ENCODE peak calls at places on chromosome 15, in ten cellular contexts. One of them, this sample, is unnamed.

GRCh38 chr15:47184405-47185221 is 532.7 kb upstream of the SEMA6D start:
- DNase-seq in MM.1S: peak; percentile 31
- DNase-seq in psoas muscle: no peak
- DNase-seq in astrocyte of the cerebellum: no peak
- DNase-seq in cardiac fibroblast: peak; percentile 7
- DNase-seq in heart right ventricle: no peak
- DNase-seq in Peyer's patch: peak; percentile 43
- DNase-seq in HCT116: no peak
- DNase-seq in left ventricle myocardium inferior: peak; percentile 17
- DNase-seq in breast epithelium: no peak
- DNase-seq in this sample: peak; percentile 61

GRCh38 chr15:67501177-67501835 is 19.6 kb upstream of the C15orf61 start:
- DNase-seq in cardiac fibroblast: peak; percentile 60
- DNase-seq in left ventricle myocardium inferior: no peak
- DNase-seq in breast epithelium: no peak
- DNase-seq in heart right ventricle: no peak
- DNase-seq in astrocyte of the cerebellum: peak; percentile 33
- DNase-seq in MM.1S: no peak
- DNase-seq in HCT116: no peak
- DNase-seq in psoas muscle: no peak
- DNase-seq in Peyer's patch: no peak
- DNase-seq in this sample: no peak

GRCh38 chr15:97652700-97653167 is 307.8 kb upstream of the ARRDC4 start:
- DNase-seq in cardiac fibroblast: no peak
- DNase-seq in heart right ventricle: peak; percentile 11
- DNase-seq in left ventricle myocardium inferior: peak; percentile 19
- DNase-seq in HCT116: no peak
- DNase-seq in astrocyte of the cerebellum: no peak
- DNase-seq in Peyer's patch: peak; percentile 65
- DNase-seq in psoas muscle: peak; percentile 54
- DNase-seq in MM.1S: peak; percentile 10
- DNase-seq in breast epithelium: no peak
- DNase-seq in this sample: no peak

GRCh38 chr15:45668386-45668785 is 33.6 kb downstream of the SQOR start:
- DNase-seq in psoas muscle: no peak
- DNase-seq in HCT116: no peak
- DNase-seq in Peyer's patch: no peak
- DNase-seq in MM.1S: no peak
- DNase-seq in cardiac fibroblast: no peak
- DNase-seq in left ventricle myocardium inferior: no peak
- DNase-seq in astrocyte of the cerebellum: no peak
- DNase-seq in breast epithelium: no peak
- DNase-seq in heart right ventricle: no peak
- DNase-seq in this sample: no peak

GRCh38 chr15:41610048-41610447 is 50.2 kb upstream of the MGA start:
- DNase-seq in cardiac fibroblast: no peak
- DNase-seq in HCT116: no peak
- DNase-seq in left ventricle myocardium inferior: no peak
- DNase-seq in psoas muscle: no peak
- DNase-seq in MM.1S: no peak
- DNase-seq in Peyer's patch: no peak
- DNase-seq in breast epithelium: no peak
- DNase-seq in heart right ventricle: no peak
- DNase-seq in astrocyte of the cerebellum: no peak
- DNase-seq in this sample: no peak

GRCh38 chr15:50767332-50767861 is 1.9 kb upstream of the SPPL2A start:
- DNase-seq in left ventricle myocardium inferior: peak; percentile 29
- DNase-seq in heart right ventricle: peak; percentile 56
- DNase-seq in HCT116: no peak
- DNase-seq in breast epithelium: no peak
- DNase-seq in psoas muscle: peak; percentile 87
- DNase-seq in astrocyte of the cerebellum: no peak
- DNase-seq in Peyer's patch: no peak
- DNase-seq in MM.1S: no peak
- DNase-seq in cardiac fibroblast: no peak
- DNase-seq in this sample: no peak

GRCh38 chr15:48177383-48177874 is 666 bp downstream of the MYEF2 start:
- DNase-seq in cardiac fibroblast: peak; percentile 19
- DNase-seq in HCT116: no peak
- DNase-seq in breast epithelium: no peak
- DNase-seq in left ventricle myocardium inferior: no peak
- DNase-seq in Peyer's patch: no peak
- DNase-seq in heart right ventricle: peak; percentile 9
- DNase-seq in psoas muscle: no peak
- DNase-seq in MM.1S: peak; percentile 30
- DNase-seq in astrocyte of the cerebellum: peak; percentile 39
- DNase-seq in this sample: no peak

GRCh38 chr15:69685524-69686452 is 233.2 kb downstream of the RPLP1 start:
- DNase-seq in Peyer's patch: no peak
- DNase-seq in astrocyte of the cerebellum: no peak
- DNase-seq in cardiac fibroblast: no peak
- DNase-seq in breast epithelium: no peak
- DNase-seq in HCT116: no peak
- DNase-seq in psoas muscle: no peak
- DNase-seq in MM.1S: no peak
- DNase-seq in heart right ventricle: no peak
- DNase-seq in left ventricle myocardium inferior: no peak
- DNase-seq in this sample: no peak

GRCh38 chr15:48596841-48597240 is 48.7 kb downstream of the FBN1 start:
- DNase-seq in heart right ventricle: no peak
- DNase-seq in Peyer's patch: no peak
- DNase-seq in MM.1S: no peak
- DNase-seq in astrocyte of the cerebellum: no peak
- DNase-seq in cardiac fibroblast: no peak
- DNase-seq in psoas muscle: no peak
- DNase-seq in HCT116: no peak
- DNase-seq in breast epithelium: no peak
- DNase-seq in left ventricle myocardium inferior: no peak
- DNase-seq in this sample: no peak

GRCh38 chr15:68370768-68371151 is 61.2 kb downstream of the ITGA11 start:
- DNase-seq in cardiac fibroblast: no peak
- DNase-seq in HCT116: no peak
- DNase-seq in MM.1S: no peak
- DNase-seq in breast epithelium: no peak
- DNase-seq in heart right ventricle: no peak
- DNase-seq in psoas muscle: no peak
- DNase-seq in astrocyte of the cerebellum: no peak
- DNase-seq in left ventricle myocardium inferior: no peak
- DNase-seq in Peyer's patch: no peak
- DNase-seq in this sample: no peak

GRCh38 chr15:57253082-57253481 is 123.2 kb upstream of the CGNL1 start:
- DNase-seq in psoas muscle: no peak
- DNase-seq in cardiac fibroblast: no peak
- DNase-seq in breast epithelium: no peak
- DNase-seq in Peyer's patch: no peak
- DNase-seq in MM.1S: no peak
- DNase-seq in astrocyte of the cerebellum: no peak
- DNase-seq in HCT116: no peak
- DNase-seq in left ventricle myocardium inferior: no peak
- DNase-seq in heart right ventricle: no peak
- DNase-seq in this sample: no peak
- H3K4me3 ChIP-seq in psoas muscle: no peak overlapping the region
- H3K4me3 ChIP-seq in cardiac fibroblast: no peak overlapping the region
- H3K4me3 ChIP-seq in breast epithelium: no peak overlapping the region
- H3K4me3 ChIP-seq in Peyer's patch: no peak overlapping the region
- H3K4me3 ChIP-seq in MM.1S: no peak overlapping the region
- H3K4me3 ChIP-seq in astrocyte of the cerebellum: no peak overlapping the region
- H3K4me3 ChIP-seq in HCT116: no peak overlapping the region
- H3K4me3 ChIP-seq in left ventricle myocardium inferior: no peak overlapping the region
- H3K4me3 ChIP-seq in heart right ventricle: no peak overlapping the region
- H3K4me3 ChIP-seq in this sample: no peak overlapping the region

GRCh38 chr15:59925123-59925522 is 79.0 kb upstream of the FOXB1 start:
- DNase-seq in psoas muscle: no peak
- DNase-seq in breast epithelium: no peak
- DNase-seq in astrocyte of the cerebellum: no peak
- DNase-seq in heart right ventricle: no peak
- DNase-seq in Peyer's patch: no peak
- DNase-seq in HCT116: no peak
- DNase-seq in MM.1S: peak; percentile 68
- DNase-seq in left ventricle myocardium inferior: no peak
- DNase-seq in cardiac fibroblast: no peak
- DNase-seq in this sample: no peak

GRCh38 chr15:59923508-59923907 is 80.6 kb upstream of the FOXB1 start:
- DNase-seq in left ventricle myocardium inferior: no peak
- DNase-seq in HCT116: no peak
- DNase-seq in astrocyte of the cerebellum: no peak
- DNase-seq in psoas muscle: no peak
- DNase-seq in breast epithelium: no peak
- DNase-seq in MM.1S: no peak
- DNase-seq in Peyer's patch: no peak
- DNase-seq in heart right ventricle: no peak
- DNase-seq in cardiac fibroblast: no peak
- DNase-seq in this sample: no peak

GRCh38 chr15:59917504-59918157 is 86.5 kb upstream of the FOXB1 start:
- DNase-seq in HCT116: peak; percentile 22
- DNase-seq in Peyer's patch: peak; percentile 72
- DNase-seq in left ventricle myocardium inferior: no peak
- DNase-seq in cardiac fibroblast: peak; percentile 51
- DNase-seq in MM.1S: peak; percentile 80
- DNase-seq in breast epithelium: no peak
- DNase-seq in heart right ventricle: peak; percentile 10
- DNase-seq in astrocyte of the cerebellum: peak; percentile 8
- DNase-seq in psoas muscle: no peak
- DNase-seq in this sample: peak; percentile 73

DNA sequence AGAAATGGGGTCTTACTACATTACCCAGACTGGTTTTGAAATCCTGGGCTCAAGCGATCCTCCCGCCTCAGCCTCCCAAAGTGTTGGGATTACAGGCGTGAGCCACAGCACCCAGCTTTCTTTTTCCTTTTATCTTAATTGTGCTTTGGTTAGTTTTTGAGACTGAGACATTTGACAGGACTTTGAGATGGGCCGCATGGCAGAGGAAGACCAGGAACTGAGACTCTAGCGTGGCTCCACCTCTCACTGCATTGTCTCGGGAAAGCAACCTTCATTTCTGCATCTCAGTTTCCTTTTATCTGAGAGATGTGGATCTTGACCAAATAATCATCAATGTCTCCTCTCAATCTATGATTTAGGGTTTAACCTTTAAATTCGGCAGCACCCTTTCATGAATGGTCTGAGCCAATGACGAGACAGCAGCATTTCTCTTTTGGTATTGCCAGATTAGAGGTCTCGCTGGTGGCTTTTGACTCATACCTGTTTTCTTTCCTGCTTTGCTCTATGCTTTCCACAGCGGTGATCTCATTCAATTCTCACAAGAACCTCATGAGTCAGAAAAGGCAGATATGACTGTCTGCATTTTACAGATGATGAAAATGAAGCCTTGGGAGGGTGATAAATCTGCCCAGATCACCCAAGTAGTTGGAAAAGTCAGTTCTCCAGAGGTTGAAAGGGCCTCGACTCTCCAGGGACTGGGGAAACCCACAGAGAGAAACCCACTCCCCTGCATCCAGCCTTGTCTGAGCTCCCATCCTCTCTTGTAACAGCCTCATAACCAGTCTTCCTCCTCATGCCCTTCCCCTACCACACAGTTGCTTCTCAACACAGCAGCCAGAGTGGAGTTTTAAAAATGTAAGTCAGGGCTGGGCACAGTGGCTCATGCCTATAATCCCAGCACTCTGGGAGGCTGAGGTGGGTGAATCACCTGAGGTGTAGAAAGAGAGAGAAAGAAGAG is 84.8 kb upstream of the FOXB1 start:
- DNase-seq in astrocyte of the cerebellum: peak; percentile 43
- DNase-seq in Peyer's patch: no peak
- DNase-seq in heart right ventricle: no peak
- DNase-seq in HCT116: no peak
- DNase-seq in left ventricle myocardium inferior: no peak
- DNase-seq in breast epithelium: no peak
- DNase-seq in psoas muscle: no peak
- DNase-seq in MM.1S: no peak
- DNase-seq in cardiac fibroblast: peak; percentile 27
- DNase-seq in this sample: no peak
- H3K4me3 ChIP-seq in astrocyte of the cerebellum: no peak overlapping the region
- H3K4me3 ChIP-seq in Peyer's patch: no peak overlapping the region
- H3K4me3 ChIP-seq in heart right ventricle: no peak overlapping the region
- H3K4me3 ChIP-seq in HCT116: no peak overlapping the region
- H3K4me3 ChIP-seq in left ventricle myocardium inferior: no peak overlapping the region
- H3K4me3 ChIP-seq in breast epithelium: no peak overlapping the region
- H3K4me3 ChIP-seq in psoas muscle: no peak overlapping the region
- H3K4me3 ChIP-seq in MM.1S: no peak overlapping the region
- H3K4me3 ChIP-seq in cardiac fibroblast: no peak overlapping the region
- H3K4me3 ChIP-seq in this sample: no peak overlapping the region

GRCh38 chr15:74202461-74203401 is at the start of gene STRA6:
- DNase-seq in cardiac fibroblast: peak; percentile 35
- DNase-seq in left ventricle myocardium inferior: no peak
- DNase-seq in breast epithelium: peak; percentile 44
- DNase-seq in astrocyte of the cerebellum: no peak
- DNase-seq in MM.1S: no peak
- DNase-seq in psoas muscle: no peak
- DNase-seq in Peyer's patch: no peak
- DNase-seq in heart right ventricle: no peak
- DNase-seq in HCT116: no peak
- DNase-seq in this sample: no peak

GRCh38 chr15:74200871-74201419 is 1.6 kb downstream of the STRA6 start:
- DNase-seq in astrocyte of the cerebellum: no peak
- DNase-seq in heart right ventricle: no peak
- DNase-seq in left ventricle myocardium inferior: no peak
- DNase-seq in cardiac fibroblast: peak; percentile 59
- DNase-seq in breast epithelium: no peak
- DNase-seq in HCT116: no peak
- DNase-seq in MM.1S: no peak
- DNase-seq in psoas muscle: peak; percentile 79
- DNase-seq in Peyer's patch: no peak
- DNase-seq in this sample: no peak

GRCh38 chr15:74203914-74204431 is 1.4 kb upstream of the STRA6 start:
- DNase-seq in left ventricle myocardium inferior: peak; percentile 25
- DNase-seq in psoas muscle: no peak
- DNase-seq in breast epithelium: peak; percentile 24
- DNase-seq in heart right ventricle: peak; percentile 24
- DNase-seq in HCT116: no peak
- DNase-seq in cardiac fibroblast: peak; percentile 87
- DNase-seq in MM.1S: no peak
- DNase-seq in astrocyte of the cerebellum: no peak
- DNase-seq in Peyer's patch: no peak
- DNase-seq in this sample: no peak

GRCh38 chr15:74200394-74200793 is 2.2 kb downstream of the STRA6 start:
- DNase-seq in HCT116: peak; percentile 43
- DNase-seq in cardiac fibroblast: peak; percentile 84
- DNase-seq in astrocyte of the cerebellum: peak; percentile 56
- DNase-seq in Peyer's patch: no peak
- DNase-seq in breast epithelium: peak; percentile 70
- DNase-seq in left ventricle myocardium inferior: no peak
- DNase-seq in psoas muscle: peak; percentile 77
- DNase-seq in heart right ventricle: peak; percentile 32
- DNase-seq in MM.1S: no peak
- DNase-seq in this sample: no peak

GRCh38 chr15:74201656-74202420 is 749 bp downstream of the STRA6 start:
- DNase-seq in breast epithelium: no peak
- DNase-seq in left ventricle myocardium inferior: no peak
- DNase-seq in cardiac fibroblast: no peak
- DNase-seq in psoas muscle: no peak
- DNase-seq in HCT116: no peak
- DNase-seq in astrocyte of the cerebellum: no peak
- DNase-seq in MM.1S: no peak
- DNase-seq in heart right ventricle: no peak
- DNase-seq in Peyer's patch: no peak
- DNase-seq in this sample: no peak
- H3K4me3 ChIP-seq in breast epithelium: peak overlapping the region; percentile 43
- H3K4me3 ChIP-seq in left ventricle myocardium inferior: no peak overlapping the region
- H3K4me3 ChIP-seq in cardiac fibroblast: no peak overlapping the region
- H3K4me3 ChIP-seq in psoas muscle: no peak overlapping the region
- H3K4me3 ChIP-seq in HCT116: no peak overlapping the region
- H3K4me3 ChIP-seq in astrocyte of the cerebellum: no peak overlapping the region
- H3K4me3 ChIP-seq in MM.1S: no peak overlapping the region
- H3K4me3 ChIP-seq in heart right ventricle: no peak overlapping the region
- H3K4me3 ChIP-seq in Peyer's patch: no peak overlapping the region
- H3K4me3 ChIP-seq in this sample: no peak overlapping the region

GRCh38 chr15:62901087-62901486 is 141.5 kb upstream of the TPM1 start:
- DNase-seq in cardiac fibroblast: no peak
- DNase-seq in heart right ventricle: peak; percentile 33
- DNase-seq in left ventricle myocardium inferior: no peak
- DNase-seq in breast epithelium: no peak
- DNase-seq in MM.1S: no peak
- DNase-seq in HCT116: no peak
- DNase-seq in Peyer's patch: no peak
- DNase-seq in psoas muscle: peak; percentile 65
- DNase-seq in astrocyte of the cerebellum: no peak
- DNase-seq in this sample: no peak
- H3K4me3 ChIP-seq in cardiac fibroblast: no peak overlapping the region
- H3K4me3 ChIP-seq in heart right ventricle: no peak overlapping the region
- H3K4me3 ChIP-seq in left ventricle myocardium inferior: no peak overlapping the region
- H3K4me3 ChIP-seq in breast epithelium: no peak overlapping the region
- H3K4me3 ChIP-seq in MM.1S: no peak overlapping the region
- H3K4me3 ChIP-seq in HCT116: no peak overlapping the region
- H3K4me3 ChIP-seq in Peyer's patch: no peak overlapping the region
- H3K4me3 ChIP-seq in psoas muscle: no peak overlapping the region
- H3K4me3 ChIP-seq in astrocyte of the cerebellum: no peak overlapping the region
- H3K4me3 ChIP-seq in this sample: no peak overlapping the region